ENCODE peak calls at places on chromosomes 2 and 18, in five cellular contexts. E is BJ, F is hepatocyte, O is nephron progenitor cell, W is spleen. Q is an unnamed sample.

GRCh38 chr2:102245266-102246151 is 58.7 kb downstream of the IL1RL2 start:
- DNase-seq in E (peak), F (no peak), O (no peak), W (no peak), Q (no peak)

GRCh38 chr2:232697059-232697806 is at the start of gene GIGYF2:
- DNase-seq in E (peak), F (peak), O (peak), W (peak), Q (peak)

GRCh38 chr2:239870276-239870675 is 154.9 kb downstream of the NDUFA10 start:
- DNase-seq in E (no peak), F (no peak), O (no peak), W (no peak), Q (no peak)

GRCh38 chr18:21740724-21741510 is at the start of gene MIB1:
- DNase-seq in E (peak), F (peak), O (peak), W (no peak), Q (peak)

GRCh38 chr2:28300921-28301341 is 91.7 kb upstream of the FOSL2 start:
- DNase-seq in E (peak), F (peak), O (no peak), W (no peak), Q (no peak)

GRCh38 chr2:221068123-221068522 is 504.0 kb downstream of the EPHA4 start:
- DNase-seq in E (no peak), F (no peak), O (no peak), W (no peak), Q (no peak)

GRCh38 chr2:238380785-238381184 is 45.9 kb upstream of the ASB1 start:
- DNase-seq in E (peak), F (peak), O (no peak), W (no peak), Q (no peak)

GRCh38 chr2:241909769-241910168 is 40.2 kb downstream of the RTP5 start:
- DNase-seq in E (no peak), F (no peak), O (no peak), W (peak), Q (no peak)

GRCh38 chr2:58334414-58334813 is 93.3 kb upstream of the FANCL start:
- DNase-seq in E (no peak), F (no peak), O (no peak), W (no peak), Q (no peak)

GRCh38 chr2:233480490-233481202 is 85.9 kb downstream of the USP40 start:
- DNase-seq in E (no peak), F (no peak), O (no peak), W (peak), Q (no peak)

GRCh38 chr2:106020821-106021316 is 173.2 kb downstream of the UXS1 start:
- DNase-seq in E (no peak), F (no peak), O (peak), W (no peak), Q (no peak)

GRCh38 chr18:23828426-23828825 is 139.2 kb downstream of the LAMA3 start:
- DNase-seq in E (no peak), F (peak), O (no peak), W (no peak), Q (no peak)

GRCh38 chr2:185583058-185583816 is 155.4 kb upstream of the FSIP2 start:
- DNase-seq in E (no peak), F (no peak), O (no peak), W (no peak), Q (no peak)

GRCh38 chr18:76133873-76134272 is 361.2 kb downstream of the ZNF516 start:
- DNase-seq in E (no peak), F (no peak), O (no peak), W (no peak), Q (no peak)

GRCh38 chr2:181394741-181395437 is 62.3 kb upstream of the ITGA4 start:
- DNase-seq in E (no peak), F (no peak), O (no peak), W (no peak), Q (no peak)

GRCh38 chr2:48112911-48113687 is 206.8 kb upstream of the FBXO11 start:
- DNase-seq in E (no peak), F (peak), O (no peak), W (no peak), Q (no peak)

GRCh38 chr2:3801506-3801905 is 98.1 kb downstream of the DCDC2C start:
- DNase-seq in E (no peak), F (no peak), O (no peak), W (no peak), Q (no peak)

GRCh38 chr18:43574974-43575373 is 297.7 kb upstream of the SYT4 start:
- DNase-seq in E (no peak), F (no peak), O (no peak), W (no peak), Q (no peak)

GRCh38 chr18:2192562-2192961 is 378.7 kb downstream of the METTL4 start:
- DNase-seq in E (no peak), F (no peak), O (no peak), W (no peak), Q (no peak)

GRCh38 chr2:236763821-236764220 is 194.2 kb downstream of the ACKR3 start:
- DNase-seq in E (no peak), F (no peak), O (no peak), W (no peak), Q (no peak)

GRCh38 chr2:140747665-140748064 is 1383.2 kb downstream of the LRP1B start:
- DNase-seq in E (no peak), F (no peak), O (no peak), W (no peak), Q (no peak)

GRCh38 chr2:85584857-85585780 is 888 bp downstream of the VAMP5 start:
- DNase-seq in E (no peak), F (peak), O (peak), W (no peak), Q (peak)

GRCh38 chr2:241413929-241414580 is 58.0 kb downstream of the FARP2 start:
- DNase-seq in E (no peak), F (no peak), O (no peak), W (no peak), Q (no peak)

GRCh38 chr2:214410918-214411554 is at the start of gene VWC2L:
- DNase-seq in E (peak), F (peak), O (peak), W (no peak), Q (peak)

GRCh38 chr2:190468814-190469569 is 60.8 kb downstream of the MFSD6 start:
- DNase-seq in E (peak), F (peak), O (no peak), W (no peak), Q (no peak)

GRCh38 chr2:220959391-220959802 is 612.7 kb downstream of the EPHA4 start:
- DNase-seq in E (no peak), F (peak), O (no peak), W (no peak), Q (no peak)

GRCh38 chr2:144510206-144510991 is 9.5 kb downstream of the ZEB2 start:
- DNase-seq in E (no peak), F (peak), O (no peak), W (no peak), Q (no peak)

DNA sequence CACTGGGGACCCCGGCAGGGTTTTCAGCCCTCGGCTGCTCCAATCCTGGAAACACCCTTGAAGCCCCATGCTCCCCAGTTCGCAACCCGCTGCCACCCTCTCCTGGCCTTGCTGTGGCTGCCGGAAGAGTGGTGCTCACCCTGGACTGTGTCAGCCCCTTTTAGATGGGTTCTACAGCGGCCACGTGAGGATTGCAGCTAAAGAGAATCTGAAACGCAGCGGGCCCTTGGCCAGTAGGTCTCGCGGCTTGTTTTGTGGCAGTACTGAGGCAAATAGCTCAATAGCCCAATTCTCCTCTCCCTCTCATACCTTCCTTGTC is 80.0 kb downstream of the EPAS1 start:
- DNase-seq in E (no peak), F (no peak), O (no peak), W (no peak), Q (no peak)
- TF ChIP-seq CTCF in E (no peak), F (no peak), O (no peak), W (no peak), Q (no peak)

DNA sequence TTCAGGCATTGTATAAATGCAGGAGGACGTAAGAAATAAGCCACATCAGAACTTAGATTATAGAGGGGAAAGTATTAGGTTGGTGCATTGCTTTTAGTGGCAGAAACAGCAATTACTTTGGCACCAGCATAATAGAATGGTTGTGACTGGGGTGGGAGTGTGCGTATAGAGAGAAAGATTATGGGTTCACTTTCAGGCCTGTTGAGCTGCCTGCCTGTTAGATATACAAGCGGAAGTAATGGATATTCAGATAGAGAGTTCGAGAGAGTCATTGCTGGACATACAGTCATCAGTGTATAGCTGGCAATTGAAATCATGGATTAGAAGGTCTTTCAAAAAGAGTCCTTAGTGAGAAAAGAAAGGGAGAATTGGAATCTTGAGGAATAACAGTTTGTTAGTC is 139.2 kb upstream of the MYO3B start:
- DNase-seq in E (no peak), F (no peak), O (no peak), W (no peak), Q (no peak)
- TF ChIP-seq CTCF in E (no peak), F (no peak), O (no peak), W (no peak), Q (no peak)

GRCh38 chr2:6922201-6922656 is 5.0 kb downstream of the RNF144A start:
- DNase-seq in E (no peak), F (peak), O (no peak), W (no peak), Q (no peak)
- TF ChIP-seq CTCF in E (no peak), F (no peak), O (no peak), W (no peak), Q (no peak)

GRCh38 chr2:215736653-215737290 is 276.6 kb downstream of the MREG start:
- DNase-seq in E (peak), F (no peak), O (no peak), W (no peak), Q (no peak)
- TF ChIP-seq CTCF in E (peak), F (no peak), O (no peak), W (no peak), Q (peak)

GRCh38 chr2:1823187-1824169 is 79.2 kb upstream of the PXDN start:
- DNase-seq in E (no peak), F (peak), O (peak), W (no peak), Q (no peak)
- TF ChIP-seq CTCF in E (no peak), F (no peak), O (peak), W (no peak), Q (no peak)

GRCh38 chr2:136874258-136874657 is 108.9 kb downstream of the THSD7B start:
- DNase-seq in E (no peak), F (peak), O (no peak), W (no peak), Q (peak)
- TF ChIP-seq CTCF in E (peak), F (peak), O (no peak), W (no peak), Q (peak)

DNA sequence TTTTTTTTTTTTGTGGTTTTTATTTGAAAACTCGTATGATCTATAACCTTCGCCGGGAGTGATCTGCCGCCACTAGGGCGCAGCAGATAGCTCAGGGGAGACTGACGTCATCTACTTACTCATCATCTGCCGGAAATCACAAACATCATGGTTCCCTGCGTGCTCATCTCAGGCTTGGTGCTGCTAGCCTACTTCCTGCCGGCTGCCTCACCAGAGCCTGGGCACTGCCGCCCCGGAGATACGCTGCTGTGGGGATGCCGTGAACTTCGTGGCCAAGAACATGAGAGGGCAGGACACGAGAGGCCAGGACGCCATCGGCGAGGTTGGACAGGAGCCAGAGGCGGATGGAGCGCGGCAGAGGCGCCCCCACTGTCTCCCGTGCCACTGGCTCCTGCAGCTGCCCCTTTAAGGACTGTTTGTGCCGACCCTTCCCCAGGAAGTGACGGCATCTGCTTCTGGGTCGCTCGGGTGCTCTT is 68.8 kb downstream of the DOK6 start:
- DNase-seq in E (no peak), F (no peak), O (peak), W (no peak), Q (peak)
- TF ChIP-seq CTCF in E (peak), F (peak), O (peak), W (no peak), Q (peak)

DNA sequence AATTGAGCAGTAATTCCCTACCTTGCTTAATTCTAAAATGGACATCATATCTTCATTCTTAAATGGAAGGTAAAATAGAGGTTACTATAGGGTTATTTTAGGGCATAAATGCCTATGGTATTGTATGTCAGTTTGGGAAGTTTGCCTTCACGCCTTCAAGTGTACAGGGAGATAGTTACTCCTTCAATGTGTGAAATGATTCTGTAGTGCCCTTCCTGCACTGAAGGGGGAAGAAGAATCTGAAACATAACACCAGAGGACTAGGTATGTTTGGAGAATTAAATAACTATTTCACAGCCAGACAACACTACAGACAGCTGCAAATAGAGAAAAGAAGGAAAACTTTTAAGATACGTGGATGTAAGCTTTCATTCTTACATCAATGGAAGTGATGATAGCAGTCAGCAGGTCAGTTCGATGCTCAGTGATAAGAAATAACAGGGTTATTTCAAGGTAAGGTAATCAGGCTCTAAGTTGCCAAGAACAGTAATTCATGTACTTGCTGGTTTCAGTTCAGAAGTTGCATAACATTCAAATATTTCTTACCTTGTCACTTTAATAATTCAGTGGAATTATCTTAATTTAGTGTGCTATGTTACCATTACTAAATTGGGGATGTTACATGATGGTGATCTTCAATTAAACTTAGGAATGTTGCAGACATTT is 4.0 kb downstream of the PKP4 start:
- DNase-seq in E (no peak), F (no peak), O (no peak), W (no peak), Q (no peak)
- TF ChIP-seq CTCF in E (peak), F (no peak), O (peak), W (no peak), Q (no peak)

Q was measured in endothelial cell.